ENCODE peak calls at places on chromosomes 13 and 19, in four cellular contexts. Z is HepG2, V is GM12878, E is H1. Y is an unnamed sample.
A peak's percentile ranks its signal among the peaks of the same experiment; 100 is the strongest.

GRCh38 chr13:46181799-46182490 is at the start of gene LCP1:
- DNase-seq in Z (no peak), V (peak; percentile 97), E (no peak), Y (no peak)

GRCh38 chr19:5137571-5138124 is 168.7 kb downstream of the KDM4B start:
- DNase-seq in Z (no peak), V (no peak), E (peak; percentile 95), Y (no peak)

GRCh38 chr19:37955986-37956385 is 49.0 kb downstream of the SIPA1L3 start:
- DNase-seq in Z (no peak), V (no peak), E (no peak), Y (no peak)

GRCh38 chr19:7515091-7515470 is 822 bp upstream of the ZNF358 start:
- DNase-seq in Z (no peak), V (no peak), E (no peak), Y (no peak)

GRCh38 chr19:5961969-5962945 is 15.7 kb downstream of the RANBP3 start:
- DNase-seq in Z (peak; percentile 98), V (no peak), E (no peak), Y (no peak)

GRCh38 chr13:89496478-89496877 is 1825.3 kb downstream of the SLITRK5 start:
- DNase-seq in Z (no peak), V (no peak), E (no peak), Y (no peak)

GRCh38 chr19:14715841-14716240 is 26.0 kb downstream of the ZNF333 start:
- DNase-seq in Z (no peak), V (no peak), E (no peak), Y (no peak)

GRCh38 chr13:39405107-39405506 is 197.9 kb downstream of the LHFPL6 start:
- DNase-seq in Z (no peak), V (no peak), E (no peak), Y (no peak)

GRCh38 chr19:46602392-46603194 is 1.5 kb downstream of the CALM3 start:
- DNase-seq in Z (no peak), V (no peak), E (no peak), Y (no peak)

GRCh38 chr19:13417054-13417453 is 89.2 kb downstream of the CACNA1A start:
- DNase-seq in Z (peak; percentile 3), V (peak; percentile 20), E (no peak), Y (no peak)

GRCh38 chr19:29795882-29796523 is 15.8 kb upstream of the CCNE1 start:
- DNase-seq in Z (no peak), V (no peak), E (no peak), Y (no peak)

GRCh38 chr19:6271721-6272410 is 7.9 kb downstream of the MLLT1 start:
- DNase-seq in Z (no peak), V (no peak), E (no peak), Y (no peak)

GRCh38 chr19:32313866-32314265 is 31.5 kb upstream of the ZNF507 start:
- DNase-seq in Z (no peak), V (no peak), E (no peak), Y (no peak)

GRCh38 chr13:109778102-109778542 is 8.3 kb downstream of the IRS2 start:
- DNase-seq in Z (no peak), V (no peak), E (no peak), Y (no peak)

GRCh38 chr19:5967994-5968430 is 9.9 kb downstream of the RANBP3 start:
- DNase-seq in Z (peak; percentile 64), V (peak; percentile 17), E (peak; percentile 81), Y (peak; percentile 48)

GRCh38 chr13:48094404-48094780 is 512 bp downstream of the MED4 start:
- DNase-seq in Z (no peak), V (no peak), E (no peak), Y (no peak)

GRCh38 chr13:48542581-48543341 is 9.9 kb upstream of the RCBTB2 start:
- DNase-seq in Z (peak; percentile 23), V (no peak), E (peak; percentile 49), Y (no peak)

GRCh38 chr13:78197231-78197630 is 278.6 kb upstream of the EDNRB start:
- DNase-seq in Z (no peak), V (no peak), E (no peak), Y (no peak)

GRCh38 chr19:36106441-36106840 is 4.5 kb upstream of the OVOL3 start:
- DNase-seq in Z (no peak), V (no peak), E (no peak), Y (no peak)
- H3K4me3 ChIP-seq in Z (no peak overlapping the region), V (no peak overlapping the region), E (no peak overlapping the region), Y (no peak overlapping the region)

GRCh38 chr13:98413796-98414195 is 163.1 kb downstream of the STK24 start:
- DNase-seq in Z (no peak), V (no peak), E (no peak), Y (no peak)
- TF ChIP-seq SUZ12 in Z (no peak), V (no peak), E (no peak), Y (no peak)

GRCh38 chr19:11203194-11204075 is 6.1 kb upstream of the KANK2 start:
- DNase-seq in Z (peak; percentile 35), V (no peak), E (peak; percentile 88), Y (no peak)
- H3K4me3 ChIP-seq in Z (no peak overlapping the region), V (no peak overlapping the region), E (no peak overlapping the region), Y (no peak overlapping the region)

GRCh38 chr13:36966404-36966803 is 32.7 kb downstream of the ALG5 start:
- DNase-seq in Z (no peak), V (no peak), E (no peak), Y (no peak)
- TF ChIP-seq SUZ12 in Z (no peak), V (no peak), E (no peak), Y (no peak)

DNA sequence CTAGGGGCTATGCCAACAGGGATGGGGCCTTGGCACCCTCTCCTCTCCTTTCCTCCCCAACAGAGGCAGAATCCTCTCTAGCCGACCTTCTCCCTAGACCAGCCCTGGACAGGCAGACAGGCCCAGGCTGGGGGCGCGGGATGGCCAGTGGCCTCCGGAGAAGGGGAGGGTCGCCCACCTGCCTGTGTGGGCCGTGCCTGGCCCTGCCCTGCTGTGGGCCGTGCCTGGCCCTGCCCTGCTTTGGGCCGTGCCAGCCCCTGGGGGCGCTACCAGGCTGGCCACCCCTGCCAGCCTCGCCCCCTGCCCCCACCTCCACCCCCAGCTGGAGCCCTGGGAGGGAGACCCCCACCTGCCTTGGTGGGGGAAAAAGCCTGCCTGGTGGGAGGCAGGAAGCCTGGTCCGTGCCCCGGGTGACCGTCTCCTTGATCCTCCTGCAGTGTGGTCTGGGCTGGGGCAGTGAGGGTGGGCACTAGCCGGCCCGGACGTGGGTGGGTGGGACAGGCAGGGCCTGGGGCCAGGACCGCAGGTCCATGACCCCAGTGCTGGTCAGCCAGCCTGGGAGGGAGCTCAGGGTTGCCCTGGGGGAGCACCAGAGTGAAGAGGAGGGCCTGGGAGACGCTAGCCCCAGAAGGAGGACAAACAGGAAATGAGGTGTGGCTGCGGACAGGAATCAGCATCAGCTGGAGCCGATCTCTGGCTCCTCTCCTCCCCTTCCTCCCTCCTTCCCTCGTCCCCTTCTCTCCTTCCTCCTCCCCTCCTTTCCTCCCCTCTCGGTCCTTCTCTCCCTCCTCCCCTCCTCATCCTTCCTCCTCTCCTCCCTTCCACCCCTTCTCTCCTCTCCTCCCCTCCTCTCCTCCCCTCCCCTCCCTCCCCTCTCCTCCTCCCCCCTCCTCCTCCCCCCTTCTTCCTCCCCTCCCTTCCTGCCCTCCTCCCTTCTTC is 5.1 kb upstream of the MKNK2 start:
- DNase-seq in Z (no peak), V (no peak), E (peak; percentile 62), Y (no peak)
- H3K4me3 ChIP-seq in Z (peak overlapping the region; percentile 70), V (peak overlapping the region; percentile 22), E (no peak overlapping the region), Y (no peak overlapping the region)

Y was measured in NT2/D1.